ENCODE peak calls at places on chromosome 1, in eight cellular contexts. J is body of pancreas; M is activated naive CD8-positive, alpha-beta T cell treated with anti-CD3 and anti-CD28 coated beads, Interleukin-2, amount 50 U/mL, for 24 hours; X is iPS DF 6.9; A is CD4-positive, alpha-beta T cell; U is KBM-7; E is NCI-H2029; O is sigmoid colon. S is an unnamed sample.

GRCh38 chr1:46401964-46402626 is 8.0 kb downstream of the FAAH start:
- DNase-seq in J (peak), M (no peak), X (no peak), A (no peak), U (peak), E (peak), O (peak), S (peak)

GRCh38 chr1:177891809-177892208 is 78.0 kb downstream of the SEC16B start:
- DNase-seq in J (no peak), M (no peak), X (no peak), A (no peak), U (no peak), E (no peak), O (no peak), S (no peak)

GRCh38 chr1:199282910-199283309 is 644.1 kb downstream of the PTPRC start:
- DNase-seq in J (no peak), M (no peak), X (no peak), A (no peak), U (peak), E (no peak), O (no peak), S (no peak)

GRCh38 chr1:53123462-53124129 is 18.8 kb downstream of the SLC1A7 start:
- DNase-seq in J (peak), M (no peak), X (no peak), A (no peak), U (no peak), E (no peak), O (peak), S (peak)

GRCh38 chr1:65952692-65953091 is 160.0 kb downstream of the PDE4B start:
- DNase-seq in J (no peak), M (no peak), X (no peak), A (no peak), U (no peak), E (no peak), O (no peak), S (no peak)

GRCh38 chr1:30748098-30748698 is 9.4 kb downstream of the LAPTM5 start:
- DNase-seq in J (no peak), M (no peak), X (no peak), A (no peak), U (peak), E (no peak), O (no peak), S (no peak)

GRCh38 chr1:59678809-59679228 is 135.9 kb upstream of the HOOK1 start:
- DNase-seq in J (no peak), M (no peak), X (no peak), A (no peak), U (peak), E (no peak), O (no peak), S (no peak)

GRCh38 chr1:50978852-50979781 is 9.1 kb downstream of the CDKN2C start:
- DNase-seq in J (peak), M (no peak), X (no peak), A (no peak), U (peak), E (peak), O (no peak), S (no peak)

S was measured in mucosa of gallbladder.